ENCODE peak calls at places on chromosomes 12 and 14, in four cellular contexts. One of them, this sample, is unnamed. For H4K20me1, the result is how much of the 10 kb centered on the place peaks cover.

GRCh38 chr14:25042362-25043299 is 7.3 kb downstream of the STXBP6 start:
- DNase-seq in K562: peak
- DNase-seq in SK-N-SH: no peak
- DNase-seq in HCT116: no peak
- DNase-seq in this sample: peak

GRCh38 chr12:123245678-123246077 is 12.4 kb downstream of the MTRFR start:
- DNase-seq in K562: no peak
- DNase-seq in SK-N-SH: no peak
- DNase-seq in HCT116: no peak
- DNase-seq in this sample: no peak

GRCh38 chr12:4274396-4274959 is 916 bp downstream of the CCND2 start:
- DNase-seq in K562: no peak
- DNase-seq in SK-N-SH: no peak
- DNase-seq in HCT116: no peak
- DNase-seq in this sample: peak

GRCh38 chr12:66351301-66351700 is 49.0 kb downstream of the HELB start:
- DNase-seq in K562: no peak
- DNase-seq in SK-N-SH: no peak
- DNase-seq in HCT116: no peak
- DNase-seq in this sample: no peak

GRCh38 chr12:12190087-12190809 is 76.6 kb downstream of the LRP6 start:
- DNase-seq in K562: peak
- DNase-seq in SK-N-SH: no peak
- DNase-seq in HCT116: no peak
- DNase-seq in this sample: no peak

GRCh38 chr12:30041096-30041495 is 257.4 kb upstream of the TMTC1 start:
- DNase-seq in K562: no peak
- DNase-seq in SK-N-SH: no peak
- DNase-seq in HCT116: no peak
- DNase-seq in this sample: no peak

GRCh38 chr14:68688872-68689371 is 103.9 kb downstream of the ZFP36L1 start:
- DNase-seq in K562: no peak
- DNase-seq in SK-N-SH: peak
- DNase-seq in HCT116: no peak
- DNase-seq in this sample: peak

GRCh38 chr12:8499616-8500015 is 13.7 kb upstream of the CLEC4D start:
- DNase-seq in K562: no peak
- DNase-seq in SK-N-SH: no peak
- DNase-seq in HCT116: no peak
- DNase-seq in this sample: peak

GRCh38 chr12:85280138-85280983 is at the start of gene ALX1:
- DNase-seq in K562: no peak
- DNase-seq in SK-N-SH: peak
- DNase-seq in HCT116: no peak
- DNase-seq in this sample: peak

GRCh38 chr12:128690641-128691040 is 133.1 kb downstream of the SLC15A4 start:
- DNase-seq in K562: no peak
- DNase-seq in SK-N-SH: no peak
- DNase-seq in HCT116: no peak
- DNase-seq in this sample: no peak

GRCh38 chr12:63064080-63064479 is 86.9 kb downstream of the AVPR1A start:
- DNase-seq in K562: no peak
- DNase-seq in SK-N-SH: no peak
- DNase-seq in HCT116: no peak
- DNase-seq in this sample: no peak

GRCh38 chr14:89618309-89618708 is 201.3 kb upstream of the FOXN3 start:
- DNase-seq in K562: no peak
- DNase-seq in SK-N-SH: peak
- DNase-seq in HCT116: no peak
- DNase-seq in this sample: no peak

GRCh38 chr12:30847259-30847658 is 79.3 kb upstream of the TSPAN11 start:
- DNase-seq in K562: peak
- DNase-seq in SK-N-SH: peak
- DNase-seq in HCT116: peak
- DNase-seq in this sample: peak

GRCh38 chr12:109741970-109742372 is 28.3 kb downstream of the FAM222A start:
- DNase-seq in K562: no peak
- DNase-seq in SK-N-SH: peak
- DNase-seq in HCT116: no peak
- DNase-seq in this sample: no peak
- TF ChIP-seq CTCF in K562: no peak
- TF ChIP-seq CTCF in SK-N-SH: no peak
- TF ChIP-seq CTCF in HCT116: no peak
- TF ChIP-seq CTCF in this sample: no peak

GRCh38 chr12:131897276-131897675 is 2.9 kb downstream of the ULK1 start:
- DNase-seq in K562: no peak
- DNase-seq in SK-N-SH: no peak
- DNase-seq in HCT116: no peak
- DNase-seq in this sample: no peak
- TF ChIP-seq POLR2AphosphoS5 in K562: no peak
- TF ChIP-seq POLR2AphosphoS5 in SK-N-SH: no peak
- TF ChIP-seq POLR2AphosphoS5 in HCT116: no peak
- TF ChIP-seq POLR2AphosphoS5 in this sample: no peak

GRCh38 chr12:50537538-50537919 is 32.7 kb downstream of the DIP2B start:
- DNase-seq in K562: no peak
- DNase-seq in SK-N-SH: no peak
- DNase-seq in HCT116: peak
- DNase-seq in this sample: no peak
- H4K20me1 ChIP-seq in K562: under half
- H4K20me1 ChIP-seq in SK-N-SH: under half
- H4K20me1 ChIP-seq in HCT116: under half
- H4K20me1 ChIP-seq in this sample: under half

DNA sequence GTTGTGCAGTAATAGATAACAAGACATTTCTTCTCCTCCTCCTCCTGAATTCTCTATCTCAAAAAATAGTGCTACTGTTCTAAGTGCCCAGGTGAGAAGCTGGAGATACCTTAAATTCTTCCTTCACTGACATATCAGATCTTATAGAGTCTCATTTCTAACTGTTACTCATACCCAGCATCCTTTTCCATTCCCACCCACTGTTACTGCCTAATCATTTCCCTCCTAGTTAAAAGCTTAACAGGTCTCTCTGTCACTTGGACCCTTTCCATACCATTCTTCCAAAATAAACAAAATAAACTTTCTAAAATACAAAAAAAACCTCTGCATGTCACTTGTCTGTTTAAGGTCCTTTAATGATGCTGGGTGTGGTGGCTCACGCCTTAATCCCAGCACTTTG is 124.4 kb downstream of the VEZT start:
- DNase-seq in K562: no peak
- DNase-seq in SK-N-SH: no peak
- DNase-seq in HCT116: no peak
- DNase-seq in this sample: no peak
- TF ChIP-seq CTCF in K562: no peak
- TF ChIP-seq CTCF in SK-N-SH: no peak
- TF ChIP-seq CTCF in HCT116: no peak
- TF ChIP-seq CTCF in this sample: no peak

GRCh38 chr12:113222730-113223531 is 1.7 kb downstream of the TPCN1 start:
- DNase-seq in K562: no peak
- DNase-seq in SK-N-SH: no peak
- DNase-seq in HCT116: no peak
- DNase-seq in this sample: peak
- TF ChIP-seq POLR2AphosphoS5 in K562: no peak
- TF ChIP-seq POLR2AphosphoS5 in SK-N-SH: no peak
- TF ChIP-seq POLR2AphosphoS5 in HCT116: no peak
- TF ChIP-seq POLR2AphosphoS5 in this sample: no peak

GRCh38 chr14:102684276-102684663 is 91.8 kb downstream of the RCOR1 start:
- DNase-seq in K562: no peak
- DNase-seq in SK-N-SH: no peak
- DNase-seq in HCT116: no peak
- DNase-seq in this sample: no peak
- H4K20me1 ChIP-seq in K562: under half
- H4K20me1 ChIP-seq in SK-N-SH: under half
- H4K20me1 ChIP-seq in HCT116: under half
- H4K20me1 ChIP-seq in this sample: under half

DNA sequence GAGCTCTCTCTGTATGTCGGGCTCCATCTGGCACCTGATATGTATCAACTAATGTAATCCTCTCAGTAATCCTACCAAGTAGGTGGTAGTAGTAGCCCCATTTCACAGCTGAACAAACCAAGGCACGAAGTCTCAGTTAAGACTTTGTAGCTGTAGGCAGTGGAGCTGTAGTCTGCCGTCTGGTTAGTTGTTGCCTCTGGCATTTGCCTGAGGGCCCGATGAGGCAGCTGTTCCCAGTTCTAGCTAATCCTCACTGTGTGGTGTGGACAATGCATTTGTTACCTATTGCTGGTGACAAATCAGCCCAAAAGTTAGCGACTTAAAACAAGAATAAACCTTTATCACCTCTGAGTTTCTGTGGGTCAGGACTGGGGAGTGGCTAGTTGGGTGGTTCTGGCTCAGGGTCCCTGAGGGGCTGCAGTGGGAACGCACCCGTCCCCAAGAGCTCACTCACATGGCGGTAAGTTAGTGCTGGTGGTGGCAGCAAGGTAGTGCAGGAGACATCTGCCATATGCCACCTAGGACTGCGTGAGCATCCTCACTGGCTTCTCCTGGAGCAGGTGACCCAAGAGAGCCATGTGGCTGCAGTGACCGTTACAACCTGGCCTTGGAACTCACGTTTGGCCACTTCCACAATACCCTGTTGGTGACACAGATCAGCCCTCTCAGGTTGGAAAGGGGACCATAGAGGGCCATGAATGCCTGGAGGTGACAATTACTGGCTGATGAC is 5.6 kb downstream of the AACS start:
- DNase-seq in K562: no peak
- DNase-seq in SK-N-SH: no peak
- DNase-seq in HCT116: no peak
- DNase-seq in this sample: no peak
- TF ChIP-seq CTCF in K562: no peak
- TF ChIP-seq CTCF in SK-N-SH: no peak
- TF ChIP-seq CTCF in HCT116: no peak
- TF ChIP-seq CTCF in this sample: no peak

DNA sequence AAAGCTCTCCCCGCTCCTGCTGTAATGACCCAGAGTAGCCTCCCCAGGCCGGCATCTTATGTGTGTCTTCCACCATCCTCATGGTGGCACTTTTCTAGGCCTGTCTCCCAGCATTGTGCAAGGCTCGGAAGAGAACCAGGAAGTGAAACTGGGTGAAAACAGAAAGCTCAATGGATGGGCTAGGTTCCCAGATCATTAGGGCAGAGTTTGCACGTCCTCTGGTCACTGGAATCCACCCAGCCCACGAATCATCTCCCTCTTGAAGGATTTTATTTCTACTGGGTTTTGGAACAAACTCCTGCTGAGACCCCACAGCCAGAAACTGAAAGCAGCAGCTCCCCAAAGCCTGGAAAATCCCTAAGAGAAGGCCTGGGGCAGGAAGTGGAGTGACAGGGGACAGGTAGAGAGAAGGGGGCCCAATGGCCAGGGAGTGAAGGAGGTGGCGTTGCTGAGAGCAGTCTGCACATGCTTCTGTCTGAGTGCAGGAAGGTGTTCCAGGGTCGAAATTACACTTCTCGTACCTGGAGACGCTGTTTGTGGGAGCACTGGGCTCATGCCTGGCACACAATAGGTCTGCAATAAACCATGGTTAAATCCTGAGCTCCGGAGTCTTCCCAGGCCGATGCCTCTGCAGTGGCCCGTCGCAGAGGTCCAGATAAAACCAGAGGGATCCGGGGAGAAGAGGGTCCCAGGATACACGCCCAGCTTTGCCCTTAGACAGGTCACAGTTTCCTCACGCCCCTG is 15.6 kb downstream of the ACVRL1 start:
- DNase-seq in K562: no peak
- DNase-seq in SK-N-SH: no peak
- DNase-seq in HCT116: no peak
- DNase-seq in this sample: peak
- TF ChIP-seq POLR2AphosphoS5 in K562: no peak
- TF ChIP-seq POLR2AphosphoS5 in SK-N-SH: no peak
- TF ChIP-seq POLR2AphosphoS5 in HCT116: no peak
- TF ChIP-seq POLR2AphosphoS5 in this sample: no peak

DNA sequence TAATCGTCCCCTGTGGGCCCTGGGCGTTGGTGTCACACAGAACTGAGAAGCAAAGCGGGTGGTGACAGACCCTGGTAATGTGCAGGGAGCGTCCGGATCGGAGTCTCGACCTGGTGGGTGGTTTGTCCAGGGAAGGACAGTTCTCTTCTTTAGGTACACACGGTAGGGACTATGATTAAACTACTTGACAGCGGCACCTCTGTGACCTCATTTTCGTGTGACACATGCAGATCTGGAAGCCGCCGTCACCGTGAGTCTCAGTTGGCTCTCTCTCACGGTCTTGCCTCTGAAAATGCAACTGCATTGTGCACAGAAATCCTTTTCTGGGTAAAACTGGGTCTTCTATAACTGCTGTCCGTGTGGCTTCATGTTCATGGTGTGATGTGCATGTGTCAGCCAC is 32.1 kb downstream of the XRCC3 start:
- DNase-seq in K562: no peak
- DNase-seq in SK-N-SH: no peak
- DNase-seq in HCT116: no peak
- DNase-seq in this sample: no peak
- H4K20me1 ChIP-seq in K562: under half
- H4K20me1 ChIP-seq in SK-N-SH: under half
- H4K20me1 ChIP-seq in HCT116: under half
- H4K20me1 ChIP-seq in this sample: under half

This sample was measured in GM23338.